ENCODE peak calls at places on chromosomes 7 and 10, in eight cellular contexts. T, X, L, R, P, O, E and C are unnamed samples. For H3K27me3, the result is how much of the 10 kb centered on the place peaks cover.

GRCh38 chr7:23334482-23335056 is 35.4 kb downstream of the MALSU1 start:
- DNase-seq in T (no peak), L (no peak), P (no peak), X (no peak), R (no peak), E (no peak), O (no peak), C (peak)

GRCh38 chr7:76506081-76506440 is 4.3 kb upstream of the UPK3B start:
- DNase-seq in O (no peak), E (peak), P (no peak), L (no peak), R (peak), T (no peak), X (no peak), C (no peak)

GRCh38 chr10:132554991-132555647 is 17.5 kb downstream of the INPP5A start:
- DNase-seq in P (peak), R (peak), E (peak), X (peak), T (no peak), O (no peak), L (peak), C (no peak)

GRCh38 chr10:123506455-123506854 is 159.7 kb upstream of the GPR26 start:
- DNase-seq in O (no peak), T (no peak), X (no peak), R (no peak), E (no peak), P (no peak), L (no peak), C (no peak)

GRCh38 chr10:21424511-21424910 is 101.0 kb downstream of the SKIDA1 start:
- DNase-seq in L (no peak), R (no peak), P (no peak), O (no peak), E (no peak), X (no peak), T (no peak), C (no peak)

GRCh38 chr7:96414931-96415292 is 93.0 kb upstream of the SLC25A13 start:
- DNase-seq in X (no peak), L (peak), O (no peak), P (peak), E (no peak), R (peak), T (peak), C (peak)

GRCh38 chr7:124765401-124766352 is at the start of gene GPR37:
- DNase-seq in R (peak), L (no peak), E (peak), P (peak), X (peak), O (no peak), T (peak), C (peak)

GRCh38 chr10:128632694-128633093 is 506.5 kb upstream of the MKI67 start:
- DNase-seq in P (no peak), L (no peak), R (no peak), T (no peak), E (no peak), O (no peak), X (no peak), C (no peak)

GRCh38 chr10:44281089-44281613 is 103.7 kb downstream of the CXCL12 start:
- DNase-seq in L (no peak), X (peak), T (no peak), P (no peak), R (no peak), E (peak), O (peak), C (no peak)

GRCh38 chr10:84344560-84344959 is 16.2 kb downstream of the CCSER2 start:
- DNase-seq in P (no peak), E (no peak), T (no peak), X (no peak), L (peak), O (no peak), R (no peak), C (no peak)

GRCh38 chr10:107415446-107415845 is 250.9 kb upstream of the SORCS1 start:
- DNase-seq in T (no peak), O (no peak), X (no peak), L (no peak), E (no peak), R (no peak), P (no peak), C (no peak)

GRCh38 chr7:22430457-22430856 is 69.5 kb downstream of the STEAP1B start:
- DNase-seq in P (no peak), O (no peak), X (no peak), T (no peak), L (no peak), R (no peak), E (no peak), C (no peak)

GRCh38 chr10:19488592-19489280 is 327.5 kb upstream of the PLXDC2 start:
- DNase-seq in X (peak), E (peak), P (peak), T (no peak), R (no peak), L (no peak), O (no peak), C (no peak)

GRCh38 chr10:34526186-34526585 is 288.9 kb downstream of the PARD3 start:
- DNase-seq in L (no peak), R (no peak), E (no peak), X (no peak), P (no peak), O (no peak), T (no peak), C (no peak)

GRCh38 chr7:152886579-152887117 is 127.1 kb downstream of the ACTR3B start:
- DNase-seq in O (no peak), L (no peak), E (no peak), R (no peak), X (no peak), T (no peak), P (no peak), C (no peak)

DNA sequence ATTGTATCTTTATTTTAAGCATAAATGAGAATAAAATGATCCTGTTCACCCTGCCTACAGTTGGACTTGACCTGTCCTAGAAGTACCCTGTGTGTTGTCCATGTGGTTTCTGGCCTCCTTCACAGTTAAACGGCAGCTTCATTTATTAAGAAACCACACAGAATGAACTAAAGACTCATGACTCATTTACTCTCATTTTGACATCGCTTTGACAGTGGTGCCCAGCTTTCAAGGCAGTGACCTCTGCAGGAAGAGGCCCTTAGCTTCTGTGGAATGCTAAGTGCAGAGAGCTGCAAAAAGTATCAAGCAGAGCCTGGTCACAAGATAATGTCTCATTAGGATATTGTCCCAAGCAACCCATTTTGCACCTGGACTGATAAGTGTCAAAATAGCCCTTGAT is 93.4 kb downstream of the AVL9 start:
- DNase-seq in L (no peak), E (no peak), P (no peak), R (no peak), X (no peak), O (no peak), T (no peak), C (no peak)
- TF ChIP-seq CTCF in L (no peak), E (no peak), P (no peak), R (no peak), X (no peak), O (no peak), T (no peak), C (no peak)

DNA sequence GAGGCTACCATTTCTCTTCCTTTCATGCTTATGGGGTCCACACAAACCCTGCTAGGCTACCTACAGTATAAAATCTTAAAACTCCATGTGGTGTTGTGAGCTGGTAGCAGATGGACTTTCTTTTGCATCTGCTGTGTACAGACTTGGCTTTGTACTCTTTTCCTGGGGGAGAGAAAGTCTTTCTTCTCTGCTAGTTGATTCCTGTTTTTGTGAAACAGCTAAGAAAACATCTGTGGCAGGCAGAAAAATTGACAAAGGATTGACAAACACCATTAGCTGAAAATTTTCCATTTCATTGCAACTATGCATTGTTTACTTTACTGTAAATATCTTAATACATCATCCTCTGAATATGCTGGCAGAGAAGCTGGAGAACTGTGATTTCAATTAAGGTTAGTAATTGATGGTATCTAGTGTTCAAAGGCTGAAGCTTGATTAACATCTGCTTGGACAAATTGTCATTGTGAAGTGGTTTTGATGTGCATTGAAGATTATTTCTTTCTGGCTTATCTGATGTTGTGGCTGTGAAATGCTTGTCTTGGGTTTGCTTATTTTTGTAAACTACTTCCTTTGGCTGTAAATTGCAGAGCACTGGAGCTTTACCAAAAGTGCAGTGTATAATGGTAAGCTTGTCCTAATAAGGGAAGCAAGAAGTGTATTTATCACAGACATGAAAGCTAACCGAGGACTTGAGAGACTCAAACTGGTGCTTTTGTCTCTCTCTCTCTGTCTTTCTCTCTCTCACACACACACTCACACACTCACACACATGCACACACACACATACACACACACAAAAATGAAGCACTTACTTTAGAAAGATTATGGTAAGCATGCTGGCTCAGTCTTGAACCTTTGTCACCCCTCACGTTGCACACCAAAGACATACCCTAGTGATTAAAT is at the start of gene FOXP2:
- DNase-seq in X (no peak), P (no peak), R (no peak), O (no peak), T (peak), E (no peak), L (no peak), C (peak)
- H3K27ac ChIP-seq in X (peak), P (peak), R (no peak), O (peak), T (peak), E (peak), L (no peak), C (peak)

GRCh38 chr10:116271593-116272496 is 1.2 kb downstream of the GFRA1 start:
- DNase-seq in E (peak), L (no peak), T (peak), O (peak), R (no peak), P (no peak), X (no peak), C (no peak)
- H3K27me3 ChIP-seq in E (half or more), L (under half), T (under half), O (half or more), R (under half), P (half or more), X (under half), C (half or more)

GRCh38 chr7:87218941-87219544 is 489 bp downstream of the TMEM243 start:
- DNase-seq in E (peak), R (peak), L (peak), P (peak), O (peak), X (peak), T (no peak), C (peak)
- TF ChIP-seq CTCF in E (no peak), R (no peak), L (peak), P (no peak), O (no peak), X (no peak), T (no peak), C (no peak)

GRCh38 chr7:33075818-33076483 is 13.4 kb upstream of the NT5C3A start:
- DNase-seq in O (no peak), L (no peak), X (no peak), T (no peak), P (no peak), R (no peak), E (no peak), C (no peak)

GRCh38 chr7:33070277-33070676 is 7.7 kb upstream of the NT5C3A start:
- DNase-seq in O (no peak), T (no peak), E (no peak), L (no peak), X (no peak), R (no peak), P (no peak), C (no peak)

GRCh38 chr7:33076737-33077136 is 14.2 kb upstream of the NT5C3A start:
- DNase-seq in R (no peak), O (no peak), T (no peak), E (no peak), L (no peak), P (no peak), X (no peak), C (no peak)

GRCh38 chr7:33073243-33073642 is 10.7 kb upstream of the NT5C3A start:
- DNase-seq in O (no peak), E (no peak), P (no peak), L (no peak), X (no peak), R (no peak), T (no peak), C (no peak)

GRCh38 chr7:33072471-33072870 is 9.9 kb upstream of the NT5C3A start:
- DNase-seq in P (no peak), R (no peak), O (no peak), L (no peak), E (no peak), T (no peak), X (no peak), C (no peak)
- H3K27ac ChIP-seq in P (no peak), R (no peak), O (no peak), L (no peak), E (no peak), T (no peak), X (peak), C (no peak)

GRCh38 chr7:137146012-137146455 is 197.5 kb downstream of the PTN start:
- DNase-seq in T (no peak), E (no peak), X (no peak), R (no peak), P (no peak), O (no peak), L (no peak), C (no peak)

GRCh38 chr7:137146552-137146961 is 197.0 kb downstream of the PTN start:
- DNase-seq in O (no peak), R (no peak), L (no peak), T (no peak), X (no peak), P (no peak), E (no peak), C (no peak)

GRCh38 chr7:137146996-137147720 is 196.4 kb downstream of the PTN start:
- DNase-seq in L (no peak), X (no peak), T (no peak), E (no peak), R (no peak), P (no peak), O (no peak), C (no peak)

DNA sequence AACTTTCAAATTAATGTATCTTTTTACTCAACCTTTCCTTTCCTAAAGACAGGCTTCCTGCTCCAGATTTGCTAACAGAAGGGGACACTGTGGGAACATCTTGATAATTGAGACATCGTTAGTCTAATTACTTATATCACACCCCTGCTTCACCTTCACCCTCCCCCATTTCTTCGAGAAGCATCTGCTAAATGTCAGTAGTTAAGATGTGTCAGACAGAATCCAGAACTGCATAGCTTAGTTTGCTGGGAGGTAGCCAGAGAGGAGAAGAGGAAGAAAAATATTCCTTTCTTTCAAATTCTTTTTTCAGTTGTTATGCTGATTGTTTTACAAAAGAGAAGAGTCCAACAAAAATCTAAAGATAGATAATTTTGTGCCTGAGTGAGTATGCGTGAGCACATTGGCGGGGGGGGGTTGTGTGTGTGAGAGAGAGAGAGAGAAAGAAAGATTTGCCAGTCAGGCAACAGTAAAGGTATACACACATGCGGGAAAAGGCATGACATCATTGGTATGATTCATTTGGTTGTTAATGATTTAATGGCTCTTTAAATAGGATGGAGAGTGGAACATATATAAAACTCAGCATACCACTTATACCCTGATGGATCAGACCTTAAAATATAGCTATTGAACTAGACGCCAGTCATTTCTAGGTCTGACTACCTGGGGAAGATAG is 192.3 kb downstream of the PTN start:
- DNase-seq in X (no peak), O (no peak), L (no peak), R (no peak), P (no peak), T (no peak), E (no peak), C (no peak)
- H3K27me3 ChIP-seq in X (under half), O (under half), L (under half), R (under half), P (under half), T (under half), E (under half), C (under half)

GRCh38 chr10:67853512-67853911 is 15.5 kb upstream of the DNAJC12 start:
- DNase-seq in T (no peak), L (no peak), O (no peak), X (no peak), E (no peak), R (peak), P (no peak), C (no peak)

GRCh38 chr10:67851229-67851628 is 13.2 kb upstream of the DNAJC12 start:
- DNase-seq in O (no peak), E (no peak), R (no peak), T (no peak), P (no peak), L (no peak), X (no peak), C (no peak)

DNA sequence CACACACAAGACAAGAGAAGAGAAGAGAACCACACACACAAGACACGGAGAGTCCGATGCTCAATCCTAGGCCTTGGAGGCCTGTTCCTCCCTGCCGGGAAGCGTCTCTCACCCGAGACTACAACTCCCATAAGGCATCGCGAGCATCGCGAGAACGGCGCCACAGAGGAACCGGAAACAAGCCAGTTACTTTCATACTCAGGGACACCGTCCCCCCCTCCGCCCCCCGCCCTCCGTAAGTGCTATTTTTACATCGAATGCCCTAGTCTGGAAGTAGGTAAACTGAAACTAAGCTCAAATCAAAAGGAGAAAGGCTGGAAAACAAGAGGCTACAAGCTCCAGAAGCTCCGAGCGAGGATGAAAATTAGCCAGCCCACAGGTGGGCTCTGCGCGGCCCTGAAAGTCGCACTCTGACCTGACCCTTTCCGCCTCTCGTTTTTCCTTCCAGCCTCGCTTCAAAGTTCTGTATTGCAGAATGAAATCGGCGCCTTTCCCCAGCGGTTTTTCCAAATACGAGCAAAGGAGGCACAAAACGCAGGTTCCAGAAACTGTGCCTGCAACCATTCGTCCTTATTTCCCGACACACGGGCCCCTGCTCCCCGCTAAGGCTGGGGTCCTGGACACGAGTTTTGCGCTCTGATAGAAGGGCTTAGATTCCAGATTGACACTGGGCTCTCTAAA is 11.5 kb upstream of the DNAJC12 start:
- DNase-seq in R (peak), L (peak), P (peak), X (peak), O (peak), T (peak), E (peak), C (peak)
- TF ChIP-seq CTCF in R (peak), L (no peak), P (no peak), X (no peak), O (peak), T (no peak), E (no peak), C (no peak)

DNA sequence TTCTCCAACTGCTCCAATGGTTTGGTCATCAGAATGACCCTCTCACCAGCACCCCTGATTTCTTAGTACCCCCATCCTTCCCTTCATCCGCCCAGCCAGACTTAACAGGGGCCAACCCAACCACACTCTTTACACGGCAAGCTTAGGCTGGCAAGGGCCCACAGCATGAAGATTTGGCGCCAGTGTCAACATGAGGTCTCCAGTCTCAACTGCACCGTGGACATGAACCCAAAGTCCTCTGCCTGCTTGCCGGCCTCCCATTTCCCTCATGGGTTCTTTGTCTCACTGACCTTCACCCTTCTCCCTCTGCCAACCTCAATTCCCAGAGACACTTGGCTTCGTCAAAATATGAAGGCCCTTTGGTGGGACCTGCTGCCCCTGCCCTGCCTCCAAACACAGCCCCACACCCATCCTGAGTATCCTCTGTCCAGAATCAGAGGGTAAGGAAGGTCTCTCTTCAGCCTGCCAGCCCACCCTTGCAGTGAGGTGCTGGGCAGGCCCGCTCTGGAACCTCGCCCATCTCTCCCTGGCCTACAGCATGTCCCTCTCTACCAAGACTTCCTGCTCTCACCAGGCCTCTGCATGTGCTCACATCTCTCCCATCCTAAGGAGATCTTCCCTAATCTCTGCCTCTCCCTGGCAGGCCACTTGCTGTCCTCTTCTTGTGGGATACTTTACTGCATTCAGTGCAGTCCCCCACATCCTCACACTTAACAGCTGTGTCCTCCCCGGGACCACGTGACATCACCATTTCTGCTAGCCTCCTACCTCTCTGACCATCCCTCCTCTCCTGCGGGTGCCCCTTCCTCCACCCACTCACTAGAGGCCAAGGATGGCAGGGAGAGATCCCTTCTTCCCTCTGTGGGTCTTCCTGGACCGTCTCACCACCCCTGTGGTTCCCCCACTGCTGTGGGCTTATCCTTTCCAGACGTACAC is 91.7 kb upstream of the ZMIZ1 start:
- DNase-seq in R (no peak), X (peak), E (peak), T (no peak), P (no peak), O (no peak), L (no peak), C (no peak)
- H3K27ac ChIP-seq in R (no peak), X (no peak), E (no peak), T (no peak), P (no peak), O (no peak), L (no peak), C (no peak)